ENCODE peak calls at places on chromosomes 2 and 18, in ten cellular contexts. K is M059J; J is CD4-positive, alpha-beta T cell; P is GM06990; T is natural killer cell treated with Interleukin-12 subunit alpha and Interleukin-12 subunit beta and Interleukin-15 and Interleukin-18, amount 100 ng/mL, for 72 hours; D is HuH-7.5; C is activated CD4-positive, alpha-beta T cell treated with anti-CD3 and anti-CD28 coated beads, Interleukin-2, amount 50 U/mL, for 1 hour; Y is NCI-H2171; U is T-helper 1 cell; W is aorta. M is an unnamed sample.

GRCh38 chr18:12441475-12442035 is 33.8 kb downstream of the PRELID3A start:
- DNase-seq in K (no peak), J (no peak), P (no peak), T (no peak), D (no peak), C (no peak), Y (peak; percentile 13), U (no peak), W (no peak), M (no peak)

GRCh38 chr2:237865623-237866041 is 6.2 kb downstream of the RAMP1 start:
- DNase-seq in K (peak; percentile 43), J (no peak), P (no peak), T (no peak), D (peak; percentile 12), C (no peak), Y (no peak), U (no peak), W (no peak), M (no peak)

GRCh38 chr2:94956797-94957391 is 68.6 kb upstream of the MAL start:
- DNase-seq in K (peak; percentile 31), J (peak; percentile 20), P (no peak), T (no peak), D (no peak), C (peak; percentile 34), Y (peak; percentile 16), U (no peak), W (no peak), M (no peak)

GRCh38 chr2:28193552-28194383 is 198.9 kb upstream of the FOSL2 start:
- DNase-seq in K (peak; percentile 38), J (no peak), P (no peak), T (no peak), D (no peak), C (no peak), Y (peak; percentile 47), U (no peak), W (no peak), M (peak; percentile 19)

GRCh38 chr2:111704246-111704645 is 179.7 kb downstream of the ANAPC1 start:
- DNase-seq in K (peak; percentile 86), J (no peak), P (no peak), T (no peak), D (no peak), C (no peak), Y (no peak), U (peak; percentile 21), W (no peak), M (no peak)

GRCh38 chr2:155203187-155203586 is 504.7 kb downstream of the KCNJ3 start:
- DNase-seq in K (no peak), J (no peak), P (no peak), T (no peak), D (no peak), C (no peak), Y (no peak), U (no peak), W (no peak), M (no peak)

GRCh38 chr18:38768504-38768903 is 1202.9 kb upstream of the CELF4 start:
- DNase-seq in K (no peak), J (no peak), P (no peak), T (no peak), D (no peak), C (no peak), Y (no peak), U (no peak), W (no peak), M (no peak)

GRCh38 chr2:102925003-102925402 is 163.2 kb downstream of the TMEM182 start:
- DNase-seq in K (no peak), J (no peak), P (no peak), T (no peak), D (no peak), C (no peak), Y (no peak), U (no peak), W (no peak), M (no peak)

GRCh38 chr18:50869150-50869549 is 9.8 kb upstream of the ME2 start:
- DNase-seq in K (no peak), J (no peak), P (no peak), T (no peak), D (no peak), C (no peak), Y (no peak), U (no peak), W (no peak), M (no peak)

GRCh38 chr2:218322756-218323525 is 30.6 kb upstream of the TMBIM1 start:
- DNase-seq in K (peak; percentile 84), J (peak; percentile 27), P (peak; percentile 84), T (peak; percentile 76), D (peak; percentile 90), C (peak; percentile 34), Y (peak; percentile 52), U (peak; percentile 10), W (peak; percentile 87), M (peak; percentile 63)

GRCh38 chr2:215969131-215969841 is 44.1 kb downstream of the MREG start:
- DNase-seq in K (peak; percentile 87), J (no peak), P (no peak), T (no peak), D (no peak), C (no peak), Y (no peak), U (no peak), W (no peak), M (no peak)

GRCh38 chr2:203687161-203687560 is 19.3 kb upstream of the CD28 start:
- DNase-seq in K (peak; percentile 30), J (no peak), P (no peak), T (no peak), D (no peak), C (no peak), Y (no peak), U (no peak), W (no peak), M (no peak)

GRCh38 chr2:173150087-173150486 is 74.4 kb downstream of the MAP3K20 start:
- DNase-seq in K (peak; percentile 66), J (no peak), P (no peak), T (no peak), D (no peak), C (no peak), Y (no peak), U (no peak), W (no peak), M (no peak)

GRCh38 chr2:43041661-43042360 is 184.6 kb downstream of the ZFP36L2 start:
- DNase-seq in K (peak; percentile 96), J (no peak), P (no peak), T (peak; percentile 54), D (no peak), C (no peak), Y (no peak), U (no peak), W (peak; percentile 86), M (no peak)

GRCh38 chr2:106168657-106169056 is 25.4 kb downstream of the UXS1 start:
- DNase-seq in K (no peak), J (no peak), P (no peak), T (no peak), D (no peak), C (no peak), Y (no peak), U (no peak), W (no peak), M (no peak)

M was measured in C1 segment of cervical spinal cord.